ENCODE peak calls at places on chromosomes 6 and 20, in eight cellular contexts. One of them, this sample, is unnamed.

GRCh38 chr20:59006864-59007757 is at the start of gene CTSZ:
- DNase-seq in SK-MEL-5: no peak
- DNase-seq in C1 segment of cervical spinal cord: peak
- DNase-seq in astrocyte of the spinal cord: no peak
- DNase-seq in activated naive CD4-positive, alpha-beta T cell: peak
- DNase-seq in lower leg skin: peak
- DNase-seq in heart right ventricle: peak
- DNase-seq in BJ: no peak
- DNase-seq in this sample: peak

GRCh38 chr6:145272246-145272645 is 463.1 kb downstream of the EPM2A start:
- DNase-seq in SK-MEL-5: no peak
- DNase-seq in C1 segment of cervical spinal cord: no peak
- DNase-seq in astrocyte of the spinal cord: no peak
- DNase-seq in activated naive CD4-positive, alpha-beta T cell: no peak
- DNase-seq in lower leg skin: no peak
- DNase-seq in heart right ventricle: no peak
- DNase-seq in BJ: no peak
- DNase-seq in this sample: no peak

GRCh38 chr6:150273457-150274309 is 95.1 kb upstream of the IYD start:
- DNase-seq in SK-MEL-5: no peak
- DNase-seq in C1 segment of cervical spinal cord: no peak
- DNase-seq in astrocyte of the spinal cord: peak
- DNase-seq in activated naive CD4-positive, alpha-beta T cell: no peak
- DNase-seq in lower leg skin: no peak
- DNase-seq in heart right ventricle: no peak
- DNase-seq in BJ: no peak
- DNase-seq in this sample: no peak

GRCh38 chr20:63351811-63352591 is 9.1 kb downstream of the CHRNA4 start:
- DNase-seq in SK-MEL-5: no peak
- DNase-seq in C1 segment of cervical spinal cord: peak
- DNase-seq in astrocyte of the spinal cord: no peak
- DNase-seq in activated naive CD4-positive, alpha-beta T cell: no peak
- DNase-seq in lower leg skin: no peak
- DNase-seq in heart right ventricle: peak
- DNase-seq in BJ: no peak
- DNase-seq in this sample: no peak

GRCh38 chr6:144007779-144008500 is at the start of gene PLAGL1:
- DNase-seq in SK-MEL-5: no peak
- DNase-seq in C1 segment of cervical spinal cord: no peak
- DNase-seq in astrocyte of the spinal cord: peak
- DNase-seq in activated naive CD4-positive, alpha-beta T cell: no peak
- DNase-seq in lower leg skin: peak
- DNase-seq in heart right ventricle: peak
- DNase-seq in BJ: no peak
- DNase-seq in this sample: peak

GRCh38 chr6:134368670-134369069 is 50.8 kb upstream of the SGK1 start:
- DNase-seq in SK-MEL-5: no peak
- DNase-seq in C1 segment of cervical spinal cord: no peak
- DNase-seq in astrocyte of the spinal cord: no peak
- DNase-seq in activated naive CD4-positive, alpha-beta T cell: no peak
- DNase-seq in lower leg skin: no peak
- DNase-seq in heart right ventricle: no peak
- DNase-seq in BJ: no peak
- DNase-seq in this sample: no peak

GRCh38 chr6:111978826-111979225 is 75.1 kb upstream of the CCN6 start:
- DNase-seq in SK-MEL-5: peak
- DNase-seq in C1 segment of cervical spinal cord: no peak
- DNase-seq in astrocyte of the spinal cord: peak
- DNase-seq in activated naive CD4-positive, alpha-beta T cell: no peak
- DNase-seq in lower leg skin: no peak
- DNase-seq in heart right ventricle: no peak
- DNase-seq in BJ: no peak
- DNase-seq in this sample: no peak

GRCh38 chr6:138521800-138522199 is 22.5 kb upstream of the NHSL1 start:
- DNase-seq in SK-MEL-5: no peak
- DNase-seq in C1 segment of cervical spinal cord: no peak
- DNase-seq in astrocyte of the spinal cord: no peak
- DNase-seq in activated naive CD4-positive, alpha-beta T cell: no peak
- DNase-seq in lower leg skin: no peak
- DNase-seq in heart right ventricle: no peak
- DNase-seq in BJ: no peak
- DNase-seq in this sample: peak

GRCh38 chr6:167906899-167907298 is 80.2 kb downstream of the AFDN start:
- DNase-seq in SK-MEL-5: no peak
- DNase-seq in C1 segment of cervical spinal cord: peak
- DNase-seq in astrocyte of the spinal cord: peak
- DNase-seq in activated naive CD4-positive, alpha-beta T cell: no peak
- DNase-seq in lower leg skin: no peak
- DNase-seq in heart right ventricle: peak
- DNase-seq in BJ: no peak
- DNase-seq in this sample: peak

GRCh38 chr6:101443315-101443714 is 49.8 kb downstream of the GRIK2 start:
- DNase-seq in SK-MEL-5: no peak
- DNase-seq in C1 segment of cervical spinal cord: no peak
- DNase-seq in astrocyte of the spinal cord: no peak
- DNase-seq in activated naive CD4-positive, alpha-beta T cell: no peak
- DNase-seq in lower leg skin: no peak
- DNase-seq in heart right ventricle: no peak
- DNase-seq in BJ: no peak
- DNase-seq in this sample: no peak

GRCh38 chr6:73394577-73395354 is at the start of gene DDX43:
- DNase-seq in SK-MEL-5: no peak
- DNase-seq in C1 segment of cervical spinal cord: no peak
- DNase-seq in astrocyte of the spinal cord: peak
- DNase-seq in activated naive CD4-positive, alpha-beta T cell: peak
- DNase-seq in lower leg skin: peak
- DNase-seq in heart right ventricle: peak
- DNase-seq in BJ: no peak
- DNase-seq in this sample: peak

GRCh38 chr20:52004720-52005119 is 186.9 kb downstream of the ZFP64 start:
- DNase-seq in SK-MEL-5: no peak
- DNase-seq in C1 segment of cervical spinal cord: no peak
- DNase-seq in astrocyte of the spinal cord: no peak
- DNase-seq in activated naive CD4-positive, alpha-beta T cell: no peak
- DNase-seq in lower leg skin: peak
- DNase-seq in heart right ventricle: no peak
- DNase-seq in BJ: peak
- DNase-seq in this sample: no peak

GRCh38 chr6:158046201-158047119 is 64.8 kb downstream of the SYNJ2 start:
- DNase-seq in SK-MEL-5: no peak
- DNase-seq in C1 segment of cervical spinal cord: no peak
- DNase-seq in astrocyte of the spinal cord: no peak
- DNase-seq in activated naive CD4-positive, alpha-beta T cell: no peak
- DNase-seq in lower leg skin: no peak
- DNase-seq in heart right ventricle: no peak
- DNase-seq in BJ: no peak
- DNase-seq in this sample: no peak

GRCh38 chr20:10061641-10062040 is 26.9 kb downstream of the ANKEF1 start:
- DNase-seq in SK-MEL-5: no peak
- DNase-seq in C1 segment of cervical spinal cord: no peak
- DNase-seq in astrocyte of the spinal cord: no peak
- DNase-seq in activated naive CD4-positive, alpha-beta T cell: no peak
- DNase-seq in lower leg skin: no peak
- DNase-seq in heart right ventricle: no peak
- DNase-seq in BJ: no peak
- DNase-seq in this sample: no peak

GRCh38 chr6:98539669-98540207 is 294.6 kb upstream of the POU3F2 start:
- DNase-seq in SK-MEL-5: peak
- DNase-seq in C1 segment of cervical spinal cord: no peak
- DNase-seq in astrocyte of the spinal cord: no peak
- DNase-seq in activated naive CD4-positive, alpha-beta T cell: no peak
- DNase-seq in lower leg skin: no peak
- DNase-seq in heart right ventricle: no peak
- DNase-seq in BJ: no peak
- DNase-seq in this sample: no peak

GRCh38 chr6:168150551-168151444 is 71.8 kb upstream of the FRMD1 start:
- DNase-seq in SK-MEL-5: peak
- DNase-seq in C1 segment of cervical spinal cord: no peak
- DNase-seq in astrocyte of the spinal cord: no peak
- DNase-seq in activated naive CD4-positive, alpha-beta T cell: no peak
- DNase-seq in lower leg skin: peak
- DNase-seq in heart right ventricle: no peak
- DNase-seq in BJ: no peak
- DNase-seq in this sample: no peak

GRCh38 chr6:136309171-136309570 is 19.5 kb upstream of the BCLAF1 start:
- DNase-seq in SK-MEL-5: no peak
- DNase-seq in C1 segment of cervical spinal cord: no peak
- DNase-seq in astrocyte of the spinal cord: no peak
- DNase-seq in activated naive CD4-positive, alpha-beta T cell: no peak
- DNase-seq in lower leg skin: no peak
- DNase-seq in heart right ventricle: no peak
- DNase-seq in BJ: no peak
- DNase-seq in this sample: no peak

GRCh38 chr20:8807480-8808179 is 261.3 kb upstream of the PLCB4 start:
- DNase-seq in SK-MEL-5: no peak
- DNase-seq in C1 segment of cervical spinal cord: no peak
- DNase-seq in astrocyte of the spinal cord: no peak
- DNase-seq in activated naive CD4-positive, alpha-beta T cell: no peak
- DNase-seq in lower leg skin: no peak
- DNase-seq in heart right ventricle: no peak
- DNase-seq in BJ: no peak
- DNase-seq in this sample: no peak

GRCh38 chr6:11853678-11854417 is 75.2 kb upstream of the ADTRP start:
- DNase-seq in SK-MEL-5: no peak
- DNase-seq in C1 segment of cervical spinal cord: no peak
- DNase-seq in astrocyte of the spinal cord: no peak
- DNase-seq in activated naive CD4-positive, alpha-beta T cell: no peak
- DNase-seq in lower leg skin: no peak
- DNase-seq in heart right ventricle: no peak
- DNase-seq in BJ: no peak
- DNase-seq in this sample: no peak

GRCh38 chr20:59077705-59078104 is 35.1 kb upstream of the PRELID3B start:
- DNase-seq in SK-MEL-5: no peak
- DNase-seq in C1 segment of cervical spinal cord: no peak
- DNase-seq in astrocyte of the spinal cord: no peak
- DNase-seq in activated naive CD4-positive, alpha-beta T cell: no peak
- DNase-seq in lower leg skin: no peak
- DNase-seq in heart right ventricle: no peak
- DNase-seq in BJ: no peak
- DNase-seq in this sample: no peak

GRCh38 chr6:31879901-31880300 is 1.1 kb upstream of the SLC44A4 start:
- DNase-seq in SK-MEL-5: no peak
- DNase-seq in C1 segment of cervical spinal cord: no peak
- DNase-seq in astrocyte of the spinal cord: no peak
- DNase-seq in activated naive CD4-positive, alpha-beta T cell: no peak
- DNase-seq in lower leg skin: no peak
- DNase-seq in heart right ventricle: no peak
- DNase-seq in BJ: no peak
- DNase-seq in this sample: no peak

GRCh38 chr20:8375898-8376297 is 243.8 kb downstream of the PLCB1 start:
- DNase-seq in SK-MEL-5: no peak
- DNase-seq in C1 segment of cervical spinal cord: no peak
- DNase-seq in astrocyte of the spinal cord: peak
- DNase-seq in activated naive CD4-positive, alpha-beta T cell: no peak
- DNase-seq in lower leg skin: no peak
- DNase-seq in heart right ventricle: no peak
- DNase-seq in BJ: no peak
- DNase-seq in this sample: no peak

GRCh38 chr6:33187809-33188208 is 4.5 kb downstream of the COL11A2 start:
- DNase-seq in SK-MEL-5: no peak
- DNase-seq in C1 segment of cervical spinal cord: no peak
- DNase-seq in astrocyte of the spinal cord: no peak
- DNase-seq in activated naive CD4-positive, alpha-beta T cell: no peak
- DNase-seq in lower leg skin: no peak
- DNase-seq in heart right ventricle: no peak
- DNase-seq in BJ: no peak
- DNase-seq in this sample: no peak

GRCh38 chr20:19828233-19828632 is 70.2 kb downstream of the RIN2 start:
- DNase-seq in SK-MEL-5: peak
- DNase-seq in C1 segment of cervical spinal cord: no peak
- DNase-seq in astrocyte of the spinal cord: peak
- DNase-seq in activated naive CD4-positive, alpha-beta T cell: no peak
- DNase-seq in lower leg skin: no peak
- DNase-seq in heart right ventricle: no peak
- DNase-seq in BJ: no peak
- DNase-seq in this sample: peak

GRCh38 chr20:2468581-2469407 is 1.8 kb downstream of the SNRPB start:
- DNase-seq in SK-MEL-5: no peak
- DNase-seq in C1 segment of cervical spinal cord: no peak
- DNase-seq in astrocyte of the spinal cord: no peak
- DNase-seq in activated naive CD4-positive, alpha-beta T cell: no peak
- DNase-seq in lower leg skin: no peak
- DNase-seq in heart right ventricle: no peak
- DNase-seq in BJ: no peak
- DNase-seq in this sample: no peak

GRCh38 chr20:18011482-18011881 is 42.7 kb downstream of the MGME1 start:
- DNase-seq in SK-MEL-5: no peak
- DNase-seq in C1 segment of cervical spinal cord: no peak
- DNase-seq in astrocyte of the spinal cord: no peak
- DNase-seq in activated naive CD4-positive, alpha-beta T cell: no peak
- DNase-seq in lower leg skin: no peak
- DNase-seq in heart right ventricle: no peak
- DNase-seq in BJ: no peak
- DNase-seq in this sample: no peak

GRCh38 chr6:112557961-112558360 is 210.8 kb downstream of the RFPL4B start:
- DNase-seq in SK-MEL-5: no peak
- DNase-seq in C1 segment of cervical spinal cord: no peak
- DNase-seq in astrocyte of the spinal cord: no peak
- DNase-seq in activated naive CD4-positive, alpha-beta T cell: no peak
- DNase-seq in lower leg skin: no peak
- DNase-seq in heart right ventricle: no peak
- DNase-seq in BJ: no peak
- DNase-seq in this sample: no peak

GRCh38 chr6:163415620-163416379 is 1.3 kb downstream of the QKI start:
- DNase-seq in SK-MEL-5: peak
- DNase-seq in C1 segment of cervical spinal cord: peak
- DNase-seq in astrocyte of the spinal cord: peak
- DNase-seq in activated naive CD4-positive, alpha-beta T cell: no peak
- DNase-seq in lower leg skin: peak
- DNase-seq in heart right ventricle: peak
- DNase-seq in BJ: no peak
- DNase-seq in this sample: peak

GRCh38 chr6:125174626-125175025 is 21.1 kb downstream of the TPD52L1 start:
- DNase-seq in SK-MEL-5: no peak
- DNase-seq in C1 segment of cervical spinal cord: no peak
- DNase-seq in astrocyte of the spinal cord: no peak
- DNase-seq in activated naive CD4-positive, alpha-beta T cell: no peak
- DNase-seq in lower leg skin: no peak
- DNase-seq in heart right ventricle: no peak
- DNase-seq in BJ: no peak
- DNase-seq in this sample: no peak

GRCh38 chr20:51715028-51715872 is 52.9 kb downstream of the ATP9A start:
- DNase-seq in SK-MEL-5: no peak
- DNase-seq in C1 segment of cervical spinal cord: no peak
- DNase-seq in astrocyte of the spinal cord: no peak
- DNase-seq in activated naive CD4-positive, alpha-beta T cell: no peak
- DNase-seq in lower leg skin: no peak
- DNase-seq in heart right ventricle: no peak
- DNase-seq in BJ: no peak
- DNase-seq in this sample: peak

GRCh38 chr20:37317316-37317715 is 27.9 kb downstream of the MANBAL start:
- DNase-seq in SK-MEL-5: no peak
- DNase-seq in C1 segment of cervical spinal cord: no peak
- DNase-seq in astrocyte of the spinal cord: no peak
- DNase-seq in activated naive CD4-positive, alpha-beta T cell: no peak
- DNase-seq in lower leg skin: no peak
- DNase-seq in heart right ventricle: no peak
- DNase-seq in BJ: no peak
- DNase-seq in this sample: no peak

GRCh38 chr20:45095753-45096371 is 5.1 kb downstream of the KCNS1 start:
- DNase-seq in SK-MEL-5: peak
- DNase-seq in C1 segment of cervical spinal cord: peak
- DNase-seq in astrocyte of the spinal cord: peak
- DNase-seq in activated naive CD4-positive, alpha-beta T cell: peak
- DNase-seq in lower leg skin: no peak
- DNase-seq in heart right ventricle: no peak
- DNase-seq in BJ: no peak
- DNase-seq in this sample: peak